ENCODE peak calls at places on chromosomes 4 and X, in nine cellular contexts. One of them, this sample, is unnamed.

GRCh38 chr4:3668825-3669552 is 97.2 kb upstream of the ADRA2C start:
- DNase-seq in uterus: no peak
- DNase-seq in fibroblast of lung: no peak
- DNase-seq in tibial nerve: no peak
- DNase-seq in A549: no peak
- DNase-seq in H9: peak; percentile 72
- DNase-seq in IMR-90: no peak
- DNase-seq in left ventricle myocardium inferior: no peak
- DNase-seq in cardiac muscle cell: no peak
- DNase-seq in this sample: no peak

GRCh38 chrX:129979207-129979920 is 3.1 kb upstream of the BCORL1 start:
- DNase-seq in uterus: peak; percentile 25
- DNase-seq in fibroblast of lung: no peak
- DNase-seq in tibial nerve: no peak
- DNase-seq in A549: no peak
- DNase-seq in H9: peak; percentile 36
- DNase-seq in IMR-90: no peak
- DNase-seq in left ventricle myocardium inferior: no peak
- DNase-seq in cardiac muscle cell: no peak
- DNase-seq in this sample: peak; percentile 74

GRCh38 chr4:48985976-48986653 is at the start of gene CWH43:
- DNase-seq in uterus: no peak
- DNase-seq in fibroblast of lung: no peak
- DNase-seq in tibial nerve: no peak
- DNase-seq in A549: no peak
- DNase-seq in H9: peak; percentile 73
- DNase-seq in IMR-90: no peak
- DNase-seq in left ventricle myocardium inferior: no peak
- DNase-seq in cardiac muscle cell: no peak
- DNase-seq in this sample: no peak

GRCh38 chr4:183506389-183506735 is 1.5 kb downstream of the ING2 start:
- DNase-seq in uterus: no peak
- DNase-seq in fibroblast of lung: no peak
- DNase-seq in tibial nerve: no peak
- DNase-seq in A549: no peak
- DNase-seq in H9: no peak
- DNase-seq in IMR-90: no peak
- DNase-seq in left ventricle myocardium inferior: no peak
- DNase-seq in cardiac muscle cell: no peak
- DNase-seq in this sample: no peak

GRCh38 chr4:156779774-156780173 is 191.8 kb downstream of the PDGFC start:
- DNase-seq in uterus: no peak
- DNase-seq in fibroblast of lung: peak; percentile 98
- DNase-seq in tibial nerve: no peak
- DNase-seq in A549: no peak
- DNase-seq in H9: no peak
- DNase-seq in IMR-90: peak; percentile 95
- DNase-seq in left ventricle myocardium inferior: no peak
- DNase-seq in cardiac muscle cell: peak; percentile 45
- DNase-seq in this sample: no peak

GRCh38 chrX:23779025-23779424 is 3.9 kb upstream of the SAT1 start:
- DNase-seq in uterus: no peak
- DNase-seq in fibroblast of lung: peak; percentile 59
- DNase-seq in tibial nerve: no peak
- DNase-seq in A549: peak; percentile 63
- DNase-seq in H9: no peak
- DNase-seq in IMR-90: peak; percentile 85
- DNase-seq in left ventricle myocardium inferior: no peak
- DNase-seq in cardiac muscle cell: no peak
- DNase-seq in this sample: no peak

GRCh38 chr4:149584703-149585102 is 230.9 kb downstream of the IQCM start:
- DNase-seq in uterus: no peak
- DNase-seq in fibroblast of lung: peak; percentile 75
- DNase-seq in tibial nerve: no peak
- DNase-seq in A549: no peak
- DNase-seq in H9: no peak
- DNase-seq in IMR-90: no peak
- DNase-seq in left ventricle myocardium inferior: no peak
- DNase-seq in cardiac muscle cell: no peak
- DNase-seq in this sample: no peak

GRCh38 chr4:158523990-158524545 is 2.4 kb downstream of the RXFP1 start:
- DNase-seq in uterus: no peak
- DNase-seq in fibroblast of lung: peak; percentile 3
- DNase-seq in tibial nerve: no peak
- DNase-seq in A549: no peak
- DNase-seq in H9: no peak
- DNase-seq in IMR-90: no peak
- DNase-seq in left ventricle myocardium inferior: no peak
- DNase-seq in cardiac muscle cell: no peak
- DNase-seq in this sample: no peak

GRCh38 chr4:176753049-176753448 is 39.7 kb downstream of the VEGFC start:
- DNase-seq in uterus: no peak
- DNase-seq in fibroblast of lung: peak; percentile 92
- DNase-seq in tibial nerve: no peak
- DNase-seq in A549: no peak
- DNase-seq in H9: no peak
- DNase-seq in IMR-90: peak; percentile 95
- DNase-seq in left ventricle myocardium inferior: no peak
- DNase-seq in cardiac muscle cell: peak; percentile 72
- DNase-seq in this sample: no peak

GRCh38 chr4:159048166-159048886 is 54.6 kb upstream of the RAPGEF2 start:
- DNase-seq in uterus: peak; percentile 56
- DNase-seq in fibroblast of lung: peak; percentile 94
- DNase-seq in tibial nerve: peak; percentile 45
- DNase-seq in A549: peak; percentile 21
- DNase-seq in H9: peak; percentile 55
- DNase-seq in IMR-90: peak; percentile 79
- DNase-seq in left ventricle myocardium inferior: peak; percentile 69
- DNase-seq in cardiac muscle cell: peak; percentile 88
- DNase-seq in this sample: peak; percentile 79

GRCh38 chrX:255923-256331 is 25.3 kb upstream of the PLCXD1 start:
- DNase-seq in uterus: no peak
- DNase-seq in fibroblast of lung: no peak
- DNase-seq in tibial nerve: no peak
- DNase-seq in A549: no peak
- DNase-seq in H9: no peak
- DNase-seq in IMR-90: no peak
- DNase-seq in left ventricle myocardium inferior: no peak
- DNase-seq in cardiac muscle cell: no peak
- DNase-seq in this sample: no peak

GRCh38 chrX:259692-260355 is 21.4 kb upstream of the PLCXD1 start:
- DNase-seq in uterus: no peak
- DNase-seq in fibroblast of lung: no peak
- DNase-seq in tibial nerve: no peak
- DNase-seq in A549: peak; percentile 36
- DNase-seq in H9: peak; percentile 93
- DNase-seq in IMR-90: no peak
- DNase-seq in left ventricle myocardium inferior: no peak
- DNase-seq in cardiac muscle cell: no peak
- DNase-seq in this sample: no peak

GRCh38 chrX:261167-261857 is 19.9 kb upstream of the PLCXD1 start:
- DNase-seq in uterus: no peak
- DNase-seq in fibroblast of lung: peak; percentile 46
- DNase-seq in tibial nerve: no peak
- DNase-seq in A549: peak; percentile 24
- DNase-seq in H9: peak; percentile 56
- DNase-seq in IMR-90: peak; percentile 23
- DNase-seq in left ventricle myocardium inferior: no peak
- DNase-seq in cardiac muscle cell: peak; percentile 79
- DNase-seq in this sample: peak; percentile 17

GRCh38 chrX:257681-258289 is 23.4 kb upstream of the PLCXD1 start:
- DNase-seq in uterus: no peak
- DNase-seq in fibroblast of lung: no peak
- DNase-seq in tibial nerve: no peak
- DNase-seq in A549: no peak
- DNase-seq in H9: no peak
- DNase-seq in IMR-90: no peak
- DNase-seq in left ventricle myocardium inferior: no peak
- DNase-seq in cardiac muscle cell: no peak
- DNase-seq in this sample: no peak

GRCh38 chrX:258291-259040 is 22.7 kb upstream of the PLCXD1 start:
- DNase-seq in uterus: no peak
- DNase-seq in fibroblast of lung: no peak
- DNase-seq in tibial nerve: no peak
- DNase-seq in A549: no peak
- DNase-seq in H9: no peak
- DNase-seq in IMR-90: no peak
- DNase-seq in left ventricle myocardium inferior: no peak
- DNase-seq in cardiac muscle cell: no peak
- DNase-seq in this sample: no peak
- H3K9me3 ChIP-seq in uterus: no peaks in the 10 kb centered on the region
- H3K9me3 ChIP-seq in fibroblast of lung: no peaks in the 10 kb centered on the region
- H3K9me3 ChIP-seq in tibial nerve: no peaks in the 10 kb centered on the region
- H3K9me3 ChIP-seq in A549: no peaks in the 10 kb centered on the region
- H3K9me3 ChIP-seq in H9: no peaks in the 10 kb centered on the region
- H3K9me3 ChIP-seq in IMR-90: peaks cover 4% of the 10 kb centered on the region
- H3K9me3 ChIP-seq in left ventricle myocardium inferior: no peaks in the 10 kb centered on the region
- H3K9me3 ChIP-seq in cardiac muscle cell: no peaks in the 10 kb centered on the region
- H3K9me3 ChIP-seq in this sample: no peaks in the 10 kb centered on the region

DNA sequence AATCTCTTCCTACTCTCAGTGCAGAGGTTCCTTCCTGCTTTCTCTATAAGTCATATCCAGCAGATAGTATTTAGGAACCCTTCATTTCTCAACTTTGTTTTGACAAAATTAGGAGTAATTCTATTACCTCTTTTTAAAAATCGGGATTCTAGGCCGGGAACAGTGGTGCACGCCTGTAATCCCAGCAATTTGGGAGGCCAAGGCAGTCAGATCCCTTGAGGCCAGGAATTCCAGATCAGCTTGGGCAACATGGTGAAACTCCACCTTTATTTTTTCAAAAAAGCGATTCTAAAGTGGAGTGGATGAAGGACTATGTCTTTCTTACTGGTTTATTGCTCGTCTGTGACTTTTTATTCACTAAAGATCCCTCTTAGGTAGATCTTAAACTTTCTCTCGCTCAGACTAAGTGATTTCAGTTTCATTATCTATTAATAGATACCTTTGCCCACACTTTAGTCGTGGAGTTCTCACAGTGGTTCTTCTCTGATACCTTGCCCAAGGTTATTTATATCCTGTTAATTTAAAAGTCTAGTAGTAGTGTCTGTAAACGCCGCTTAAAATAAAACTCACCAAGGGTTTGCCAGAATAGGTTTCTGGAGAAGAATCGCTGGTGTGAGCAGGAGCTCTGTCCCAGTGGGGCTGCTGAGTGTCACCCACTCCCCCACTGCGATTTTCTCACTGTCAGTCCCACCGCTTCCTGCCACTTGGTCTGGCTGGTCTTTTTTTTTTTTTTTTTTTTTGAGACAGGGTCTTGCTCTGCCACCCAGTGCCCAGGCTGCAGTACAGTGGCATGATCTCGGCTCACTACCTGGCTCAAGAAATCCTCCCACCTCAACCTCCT is 27.0 kb upstream of the TMEM131L start:
- DNase-seq in uterus: no peak
- DNase-seq in fibroblast of lung: no peak
- DNase-seq in tibial nerve: no peak
- DNase-seq in A549: no peak
- DNase-seq in H9: no peak
- DNase-seq in IMR-90: no peak
- DNase-seq in left ventricle myocardium inferior: no peak
- DNase-seq in cardiac muscle cell: no peak
- DNase-seq in this sample: no peak
- TF ChIP-seq CTCF in uterus: no peak
- TF ChIP-seq CTCF in fibroblast of lung: no peak
- TF ChIP-seq CTCF in tibial nerve: no peak
- TF ChIP-seq CTCF in A549: no peak
- TF ChIP-seq CTCF in H9: no peak
- TF ChIP-seq CTCF in IMR-90: no peak
- TF ChIP-seq CTCF in left ventricle myocardium inferior: no peak
- TF ChIP-seq CTCF in cardiac muscle cell: no peak
- TF ChIP-seq CTCF in this sample: no peak

GRCh38 chr4:7678318-7678852 is 243.7 kb upstream of the PSAPL1 start:
- DNase-seq in uterus: no peak
- DNase-seq in fibroblast of lung: no peak
- DNase-seq in tibial nerve: no peak
- DNase-seq in A549: no peak
- DNase-seq in H9: no peak
- DNase-seq in IMR-90: no peak
- DNase-seq in left ventricle myocardium inferior: no peak
- DNase-seq in cardiac muscle cell: no peak
- DNase-seq in this sample: no peak

GRCh38 chr4:7676376-7676775 is 241.6 kb upstream of the PSAPL1 start:
- DNase-seq in uterus: no peak
- DNase-seq in fibroblast of lung: peak; percentile 23
- DNase-seq in tibial nerve: no peak
- DNase-seq in A549: no peak
- DNase-seq in H9: no peak
- DNase-seq in IMR-90: no peak
- DNase-seq in left ventricle myocardium inferior: no peak
- DNase-seq in cardiac muscle cell: no peak
- DNase-seq in this sample: no peak

GRCh38 chr4:7677799-7678301 is 243.1 kb upstream of the PSAPL1 start:
- DNase-seq in uterus: no peak
- DNase-seq in fibroblast of lung: no peak
- DNase-seq in tibial nerve: no peak
- DNase-seq in A549: no peak
- DNase-seq in H9: no peak
- DNase-seq in IMR-90: no peak
- DNase-seq in left ventricle myocardium inferior: no peak
- DNase-seq in cardiac muscle cell: no peak
- DNase-seq in this sample: no peak

GRCh38 chr4:7675612-7676320 is 241.0 kb upstream of the PSAPL1 start:
- DNase-seq in uterus: no peak
- DNase-seq in fibroblast of lung: no peak
- DNase-seq in tibial nerve: no peak
- DNase-seq in A549: no peak
- DNase-seq in H9: no peak
- DNase-seq in IMR-90: no peak
- DNase-seq in left ventricle myocardium inferior: no peak
- DNase-seq in cardiac muscle cell: no peak
- DNase-seq in this sample: no peak

DNA sequence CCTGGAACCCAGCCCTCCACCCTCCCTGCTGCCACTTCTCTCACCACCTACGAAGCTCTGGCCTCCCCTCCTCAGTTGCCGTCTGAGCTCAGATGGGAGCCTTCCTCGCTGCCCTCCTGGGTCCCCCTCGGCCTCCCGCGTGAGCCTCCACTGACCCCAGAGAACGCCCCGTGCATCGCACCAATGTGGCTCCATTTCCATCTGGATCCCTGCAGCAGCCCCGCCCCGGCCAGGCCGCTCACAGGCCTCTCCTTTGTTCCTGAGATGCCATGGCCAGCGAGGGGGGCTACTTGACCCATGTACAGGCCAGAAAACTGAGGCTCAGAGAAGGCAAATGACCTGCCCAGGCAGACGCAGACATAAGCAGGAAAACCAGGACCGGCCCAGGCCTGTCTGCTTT is 242.4 kb upstream of the PSAPL1 start:
- DNase-seq in uterus: no peak
- DNase-seq in fibroblast of lung: no peak
- DNase-seq in tibial nerve: no peak
- DNase-seq in A549: no peak
- DNase-seq in H9: no peak
- DNase-seq in IMR-90: no peak
- DNase-seq in left ventricle myocardium inferior: no peak
- DNase-seq in cardiac muscle cell: no peak
- DNase-seq in this sample: no peak
- H3K4me1 ChIP-seq in uterus: no peaks in the 10 kb centered on the region
- H3K4me1 ChIP-seq in fibroblast of lung: no peaks in the 10 kb centered on the region
- H3K4me1 ChIP-seq in tibial nerve: no peaks in the 10 kb centered on the region
- H3K4me1 ChIP-seq in A549: no peaks in the 10 kb centered on the region
- H3K4me1 ChIP-seq in H9: no peaks in the 10 kb centered on the region
- H3K4me1 ChIP-seq in IMR-90: no peaks in the 10 kb centered on the region
- H3K4me1 ChIP-seq in left ventricle myocardium inferior: no peaks in the 10 kb centered on the region
- H3K4me1 ChIP-seq in cardiac muscle cell: peaks cover 5% of the 10 kb centered on the region
- H3K4me1 ChIP-seq in this sample: no peaks in the 10 kb centered on the region

GRCh38 chrX:147781844-147782243 is 129.9 kb upstream of the FMR1 start:
- DNase-seq in uterus: no peak
- DNase-seq in fibroblast of lung: no peak
- DNase-seq in tibial nerve: no peak
- DNase-seq in A549: no peak
- DNase-seq in H9: no peak
- DNase-seq in IMR-90: no peak
- DNase-seq in left ventricle myocardium inferior: no peak
- DNase-seq in cardiac muscle cell: no peak
- DNase-seq in this sample: no peak
- H3K9me3 ChIP-seq in uterus: no peaks in the 10 kb centered on the region
- H3K9me3 ChIP-seq in fibroblast of lung: no peaks in the 10 kb centered on the region
- H3K9me3 ChIP-seq in tibial nerve: no peaks in the 10 kb centered on the region
- H3K9me3 ChIP-seq in A549: no peaks in the 10 kb centered on the region
- H3K9me3 ChIP-seq in H9: peaks cover 22% of the 10 kb centered on the region
- H3K9me3 ChIP-seq in IMR-90: no peaks in the 10 kb centered on the region
- H3K9me3 ChIP-seq in left ventricle myocardium inferior: no peaks in the 10 kb centered on the region
- H3K9me3 ChIP-seq in cardiac muscle cell: no peaks in the 10 kb centered on the region
- H3K9me3 ChIP-seq in this sample: no peaks in the 10 kb centered on the region